ENCODE peak calls at places on chromosomes 16 and 17, in seven cellular contexts. One of them, this sample, is unnamed.

GRCh38 chr17:39352986-39353385 is 48.4 kb downstream of the FBXL20 start:
- DNase-seq in IMR-90: no peak
- DNase-seq in neuronal stem cell: no peak
- DNase-seq in mesenchymal stem cell: no peak
- DNase-seq in H1: no peak
- DNase-seq in H9: no peak
- DNase-seq in mesendoderm: no peak
- DNase-seq in this sample: no peak

GRCh38 chr17:77316191-77316641 is 175.4 kb downstream of the SEC14L1 start:
- DNase-seq in IMR-90: peak
- DNase-seq in neuronal stem cell: no peak
- DNase-seq in mesenchymal stem cell: peak
- DNase-seq in H1: peak
- DNase-seq in H9: peak
- DNase-seq in mesendoderm: peak
- DNase-seq in this sample: peak

GRCh38 chr17:81303385-81303784 is 8.3 kb upstream of the SLC38A10 start:
- DNase-seq in IMR-90: no peak
- DNase-seq in neuronal stem cell: no peak
- DNase-seq in mesenchymal stem cell: no peak
- DNase-seq in H1: no peak
- DNase-seq in H9: no peak
- DNase-seq in mesendoderm: no peak
- DNase-seq in this sample: no peak

GRCh38 chr17:59375858-59376257 is 44.4 kb downstream of the YPEL2 start:
- DNase-seq in IMR-90: no peak
- DNase-seq in neuronal stem cell: no peak
- DNase-seq in mesenchymal stem cell: no peak
- DNase-seq in H1: no peak
- DNase-seq in H9: no peak
- DNase-seq in mesendoderm: no peak
- DNase-seq in this sample: no peak

GRCh38 chr17:80559688-80560290 is 15.2 kb downstream of the RPTOR start:
- DNase-seq in IMR-90: peak
- DNase-seq in neuronal stem cell: no peak
- DNase-seq in mesenchymal stem cell: peak
- DNase-seq in H1: no peak
- DNase-seq in H9: no peak
- DNase-seq in mesendoderm: no peak
- DNase-seq in this sample: peak

GRCh38 chr16:88331989-88332920 is 50.5 kb upstream of the ZNF469 start:
- DNase-seq in IMR-90: peak
- DNase-seq in neuronal stem cell: no peak
- DNase-seq in mesenchymal stem cell: peak
- DNase-seq in H1: no peak
- DNase-seq in H9: no peak
- DNase-seq in mesendoderm: peak
- DNase-seq in this sample: peak

GRCh38 chr17:795721-796120 is 13.6 kb downstream of the MRM3 start:
- DNase-seq in IMR-90: no peak
- DNase-seq in neuronal stem cell: no peak
- DNase-seq in mesenchymal stem cell: no peak
- DNase-seq in H1: no peak
- DNase-seq in H9: no peak
- DNase-seq in mesendoderm: no peak
- DNase-seq in this sample: no peak

GRCh38 chr17:43377056-43377810 is 21.6 kb upstream of the ARL4D start:
- DNase-seq in IMR-90: no peak
- DNase-seq in neuronal stem cell: no peak
- DNase-seq in mesenchymal stem cell: no peak
- DNase-seq in H1: peak
- DNase-seq in H9: peak
- DNase-seq in mesendoderm: no peak
- DNase-seq in this sample: no peak

GRCh38 chr17:6485646-6486412 is 41.6 kb downstream of the PIMREG start:
- DNase-seq in IMR-90: no peak
- DNase-seq in neuronal stem cell: no peak
- DNase-seq in mesenchymal stem cell: no peak
- DNase-seq in H1: no peak
- DNase-seq in H9: no peak
- DNase-seq in mesendoderm: no peak
- DNase-seq in this sample: no peak

GRCh38 chr16:2386990-2387389 is 42.3 kb upstream of the CCNF start:
- DNase-seq in IMR-90: no peak
- DNase-seq in neuronal stem cell: no peak
- DNase-seq in mesenchymal stem cell: no peak
- DNase-seq in H1: peak
- DNase-seq in H9: peak
- DNase-seq in mesendoderm: peak
- DNase-seq in this sample: no peak

GRCh38 chr16:77579283-77579985 is 142.9 kb upstream of the NUDT7 start:
- DNase-seq in IMR-90: peak
- DNase-seq in neuronal stem cell: no peak
- DNase-seq in mesenchymal stem cell: peak
- DNase-seq in H1: no peak
- DNase-seq in H9: no peak
- DNase-seq in mesendoderm: no peak
- DNase-seq in this sample: no peak

GRCh38 chr17:79168486-79169055 is 93.9 kb downstream of the ENGASE start:
- DNase-seq in IMR-90: no peak
- DNase-seq in neuronal stem cell: no peak
- DNase-seq in mesenchymal stem cell: no peak
- DNase-seq in H1: no peak
- DNase-seq in H9: no peak
- DNase-seq in mesendoderm: no peak
- DNase-seq in this sample: no peak

GRCh38 chr17:32826076-32826475 is 50.8 kb downstream of the MYO1D start:
- DNase-seq in IMR-90: no peak
- DNase-seq in neuronal stem cell: no peak
- DNase-seq in mesenchymal stem cell: no peak
- DNase-seq in H1: no peak
- DNase-seq in H9: no peak
- DNase-seq in mesendoderm: no peak
- DNase-seq in this sample: no peak

GRCh38 chr17:55731586-55732250 is 9.1 kb upstream of the TMEM100 start:
- DNase-seq in IMR-90: peak
- DNase-seq in neuronal stem cell: no peak
- DNase-seq in mesenchymal stem cell: peak
- DNase-seq in H1: no peak
- DNase-seq in H9: peak
- DNase-seq in mesendoderm: peak
- DNase-seq in this sample: no peak

GRCh38 chr16:13919330-13919682 is 648 bp upstream of the ERCC4 start:
- DNase-seq in IMR-90: peak
- DNase-seq in neuronal stem cell: no peak
- DNase-seq in mesenchymal stem cell: peak
- DNase-seq in H1: no peak
- DNase-seq in H9: no peak
- DNase-seq in mesendoderm: no peak
- DNase-seq in this sample: no peak

GRCh38 chr17:20184191-20184590 is 175.0 kb downstream of the SPECC1 start:
- DNase-seq in IMR-90: no peak
- DNase-seq in neuronal stem cell: no peak
- DNase-seq in mesenchymal stem cell: peak
- DNase-seq in H1: no peak
- DNase-seq in H9: no peak
- DNase-seq in mesendoderm: peak
- DNase-seq in this sample: peak

GRCh38 chr16:2820836-2821482 is 3.9 kb downstream of the PRSS21 start:
- DNase-seq in IMR-90: no peak
- DNase-seq in neuronal stem cell: no peak
- DNase-seq in mesenchymal stem cell: no peak
- DNase-seq in H1: no peak
- DNase-seq in H9: no peak
- DNase-seq in mesendoderm: no peak
- DNase-seq in this sample: no peak

GRCh38 chr17:34400301-34400931 is 37.4 kb upstream of the CCL1 start:
- DNase-seq in IMR-90: no peak
- DNase-seq in neuronal stem cell: no peak
- DNase-seq in mesenchymal stem cell: no peak
- DNase-seq in H1: no peak
- DNase-seq in H9: peak
- DNase-seq in mesendoderm: no peak
- DNase-seq in this sample: no peak

GRCh38 chr16:89588413-89589109 is 13.0 kb downstream of the CPNE7 start:
- DNase-seq in IMR-90: no peak
- DNase-seq in neuronal stem cell: no peak
- DNase-seq in mesenchymal stem cell: no peak
- DNase-seq in H1: no peak
- DNase-seq in H9: no peak
- DNase-seq in mesendoderm: no peak
- DNase-seq in this sample: no peak

GRCh38 chr16:55868137-55868536 is 7.0 kb downstream of the CES5A start:
- DNase-seq in IMR-90: no peak
- DNase-seq in neuronal stem cell: no peak
- DNase-seq in mesenchymal stem cell: no peak
- DNase-seq in H1: no peak
- DNase-seq in H9: no peak
- DNase-seq in mesendoderm: no peak
- DNase-seq in this sample: no peak

GRCh38 chr17:59479141-59479540 is 86.3 kb upstream of the DHX40 start:
- DNase-seq in IMR-90: no peak
- DNase-seq in neuronal stem cell: no peak
- DNase-seq in mesenchymal stem cell: no peak
- DNase-seq in H1: no peak
- DNase-seq in H9: no peak
- DNase-seq in mesendoderm: no peak
- DNase-seq in this sample: no peak

GRCh38 chr17:20224379-20224778 is 215.2 kb downstream of the SPECC1 start:
- DNase-seq in IMR-90: no peak
- DNase-seq in neuronal stem cell: no peak
- DNase-seq in mesenchymal stem cell: no peak
- DNase-seq in H1: peak
- DNase-seq in H9: no peak
- DNase-seq in mesendoderm: no peak
- DNase-seq in this sample: no peak

GRCh38 chr16:67036323-67036741 is 7.4 kb downstream of the CBFB start:
- DNase-seq in IMR-90: no peak
- DNase-seq in neuronal stem cell: no peak
- DNase-seq in mesenchymal stem cell: no peak
- DNase-seq in H1: no peak
- DNase-seq in H9: no peak
- DNase-seq in mesendoderm: no peak
- DNase-seq in this sample: no peak

GRCh38 chr17:41340934-41341861 is 9.4 kb downstream of the KRT33A start:
- DNase-seq in IMR-90: no peak
- DNase-seq in neuronal stem cell: no peak
- DNase-seq in mesenchymal stem cell: no peak
- DNase-seq in H1: no peak
- DNase-seq in H9: no peak
- DNase-seq in mesendoderm: no peak
- DNase-seq in this sample: no peak

GRCh38 chr16:57038151-57038550 is 48.8 kb downstream of the NLRC5 start:
- DNase-seq in IMR-90: peak
- DNase-seq in neuronal stem cell: no peak
- DNase-seq in mesenchymal stem cell: peak
- DNase-seq in H1: no peak
- DNase-seq in H9: no peak
- DNase-seq in mesendoderm: no peak
- DNase-seq in this sample: no peak

DNA sequence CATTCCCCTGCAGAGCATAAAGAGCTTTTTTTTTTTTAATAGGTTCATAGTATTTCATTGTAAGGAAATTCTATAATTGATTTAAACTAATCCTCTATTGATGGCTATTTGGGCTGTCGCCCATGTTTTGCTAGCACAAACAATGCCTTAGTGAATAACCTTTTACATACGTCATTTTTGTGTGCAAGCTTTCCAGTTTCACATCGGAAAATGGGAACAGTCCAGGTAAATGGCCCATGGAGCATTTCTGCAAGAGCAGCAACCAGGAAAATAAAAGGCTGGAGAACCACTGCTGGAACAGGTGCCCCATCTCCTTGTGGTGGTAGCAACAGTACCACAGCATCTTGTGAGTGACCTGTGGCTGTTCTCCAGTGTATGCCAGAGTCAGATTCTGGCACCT is 48.6 kb downstream of the CDH1 start:
- DNase-seq in IMR-90: no peak
- DNase-seq in neuronal stem cell: no peak
- DNase-seq in mesenchymal stem cell: no peak
- DNase-seq in H1: no peak
- DNase-seq in H9: no peak
- DNase-seq in mesendoderm: no peak
- DNase-seq in this sample: no peak
- H4K8ac ChIP-seq in IMR-90: no peak
- H4K8ac ChIP-seq in neuronal stem cell: no peak
- H4K8ac ChIP-seq in mesenchymal stem cell: no peak
- H4K8ac ChIP-seq in H1: no peak
- H4K8ac ChIP-seq in H9: no peak
- H4K8ac ChIP-seq in mesendoderm: no peak
- H4K8ac ChIP-seq in this sample: no peak

GRCh38 chr17:10276436-10276835 is 78.0 kb upstream of the GAS7 start:
- DNase-seq in IMR-90: no peak
- DNase-seq in neuronal stem cell: no peak
- DNase-seq in mesenchymal stem cell: no peak
- DNase-seq in H1: no peak
- DNase-seq in H9: no peak
- DNase-seq in mesendoderm: no peak
- DNase-seq in this sample: no peak
- H4K8ac ChIP-seq in IMR-90: no peak
- H4K8ac ChIP-seq in neuronal stem cell: no peak
- H4K8ac ChIP-seq in mesenchymal stem cell: no peak
- H4K8ac ChIP-seq in H1: no peak
- H4K8ac ChIP-seq in H9: no peak
- H4K8ac ChIP-seq in mesendoderm: no peak
- H4K8ac ChIP-seq in this sample: no peak

DNA sequence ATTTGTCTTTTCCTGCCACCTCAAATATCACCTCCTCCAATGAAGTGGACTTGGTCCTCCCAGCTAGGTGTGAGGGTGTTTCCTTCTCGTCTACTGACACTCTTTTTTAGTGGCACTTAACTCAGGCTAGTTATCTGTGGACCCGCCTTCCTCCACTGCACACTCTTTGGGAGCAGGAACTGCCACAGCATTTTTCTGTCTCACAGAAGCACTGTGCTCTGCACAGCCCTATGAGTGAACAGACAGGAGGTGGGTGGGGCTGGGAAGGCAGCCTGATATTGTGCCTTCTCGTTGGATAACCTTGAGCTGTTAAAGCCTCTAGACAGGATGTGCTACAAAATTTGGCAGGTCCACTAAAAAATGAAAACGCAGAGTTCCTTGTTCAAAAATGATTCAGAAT is 31.9 kb upstream of the HOXB13 start:
- DNase-seq in IMR-90: no peak
- DNase-seq in neuronal stem cell: no peak
- DNase-seq in mesenchymal stem cell: no peak
- DNase-seq in H1: no peak
- DNase-seq in H9: no peak
- DNase-seq in mesendoderm: no peak
- DNase-seq in this sample: no peak
- H4K8ac ChIP-seq in IMR-90: no peak
- H4K8ac ChIP-seq in neuronal stem cell: no peak
- H4K8ac ChIP-seq in mesenchymal stem cell: no peak
- H4K8ac ChIP-seq in H1: no peak
- H4K8ac ChIP-seq in H9: no peak
- H4K8ac ChIP-seq in mesendoderm: no peak
- H4K8ac ChIP-seq in this sample: no peak

DNA sequence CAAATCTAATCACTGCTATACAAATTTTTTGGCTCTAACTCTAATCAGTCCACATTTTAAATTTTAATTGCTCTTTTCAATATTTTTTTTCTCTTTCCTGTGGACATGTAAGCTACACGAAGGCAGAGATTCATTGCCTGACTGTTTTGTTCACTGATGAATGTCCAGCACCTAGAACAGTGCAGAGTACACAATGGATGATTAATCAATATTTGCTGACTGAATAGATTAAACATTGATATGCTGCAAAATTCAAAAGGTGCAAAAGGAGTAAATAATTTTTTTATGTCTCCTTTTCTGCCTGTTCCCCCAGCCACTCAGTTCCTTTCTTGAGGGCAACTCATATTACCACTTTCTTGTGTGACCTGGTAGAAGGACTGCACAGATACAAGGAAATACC is 32.8 kb downstream of the SCNN1B start:
- DNase-seq in IMR-90: no peak
- DNase-seq in neuronal stem cell: no peak
- DNase-seq in mesenchymal stem cell: no peak
- DNase-seq in H1: no peak
- DNase-seq in H9: no peak
- DNase-seq in mesendoderm: no peak
- DNase-seq in this sample: no peak
- H4K8ac ChIP-seq in IMR-90: no peak
- H4K8ac ChIP-seq in neuronal stem cell: no peak
- H4K8ac ChIP-seq in mesenchymal stem cell: no peak
- H4K8ac ChIP-seq in H1: no peak
- H4K8ac ChIP-seq in H9: no peak
- H4K8ac ChIP-seq in mesendoderm: no peak
- H4K8ac ChIP-seq in this sample: no peak

This sample was measured in trophoblast cell.